ENCODE peak calls at places on chromosomes 5 and 9, in eight cellular contexts. C, X, M, N, A, U, G and T are unnamed samples.

GRCh38 chr5:74641778-74642542 is 1.4 kb upstream of the ENC1 start:
- DNase-seq in C (no peak), X (peak; percentile 85), M (no peak), N (peak; percentile 19), A (peak; percentile 91), U (peak; percentile 90), G (peak; percentile 88), T (peak; percentile 42)

GRCh38 chr5:121257621-121258020 is 594.1 kb upstream of the FTMT start:
- DNase-seq in C (no peak), X (no peak), M (no peak), N (no peak), A (no peak), U (no peak), G (no peak), T (no peak)

GRCh38 chr9:68685770-68686169 is 19.3 kb upstream of the PIP5K1B start:
- DNase-seq in C (no peak), X (no peak), M (no peak), N (peak; percentile 47), A (no peak), U (peak; percentile 72), G (peak; percentile 38), T (no peak)

GRCh38 chr5:126544087-126544740 is 50.8 kb downstream of the ALDH7A1 start:
- DNase-seq in C (no peak), X (peak; percentile 53), M (no peak), N (peak; percentile 26), A (peak; percentile 64), U (peak; percentile 36), G (peak; percentile 60), T (no peak)

GRCh38 chr9:109466623-109467590 is 31.2 kb downstream of the PTPN3 start:
- DNase-seq in C (no peak), X (no peak), M (no peak), N (no peak), A (peak; percentile 10), U (no peak), G (peak; percentile 92), T (no peak)

GRCh38 chr5:141753971-141754713 is 72.1 kb upstream of the ARAP3 start:
- DNase-seq in C (no peak), X (peak; percentile 57), M (no peak), N (peak; percentile 10), A (peak; percentile 68), U (peak; percentile 18), G (peak; percentile 82), T (no peak)

GRCh38 chr9:18785604-18786003 is 247.4 kb downstream of the SAXO1 start:
- DNase-seq in C (no peak), X (no peak), M (no peak), N (no peak), A (no peak), U (no peak), G (no peak), T (no peak)

GRCh38 chr5:113224605-113225065 is 210.2 kb downstream of the TSSK1B start:
- DNase-seq in C (no peak), X (peak; percentile 4), M (no peak), N (no peak), A (peak; percentile 32), U (no peak), G (no peak), T (no peak)

GRCh38 chr9:75176037-75176436 is 87.7 kb downstream of the OSTF1 start:
- DNase-seq in C (no peak), X (no peak), M (no peak), N (no peak), A (no peak), U (no peak), G (no peak), T (no peak)

GRCh38 chr9:108467653-108468324 is 388.0 kb downstream of the ACTL7B start:
- DNase-seq in C (no peak), X (peak; percentile 75), M (no peak), N (no peak), A (peak; percentile 80), U (peak; percentile 11), G (no peak), T (no peak)

GRCh38 chr5:1409386-1410110 is 35.7 kb downstream of the SLC6A3 start:
- DNase-seq in C (no peak), X (peak; percentile 24), M (no peak), N (no peak), A (peak; percentile 54), U (no peak), G (peak; percentile 38), T (no peak)

GRCh38 chr5:72955143-72955767 is 586 bp upstream of the FCHO2 start:
- DNase-seq in C (peak; percentile 18), X (no peak), M (no peak), N (no peak), A (peak; percentile 82), U (peak; percentile 82), G (no peak), T (no peak)

GRCh38 chr5:153699035-153699434 is 208.6 kb downstream of the GRIA1 start:
- DNase-seq in C (no peak), X (peak; percentile 19), M (no peak), N (no peak), A (peak; percentile 35), U (no peak), G (peak; percentile 20), T (no peak)

GRCh38 chr9:127185931-127186781 is 63.7 kb upstream of the ANGPTL2 start:
- DNase-seq in C (peak; percentile 90), X (peak; percentile 97), M (no peak), N (no peak), A (peak; percentile 97), U (no peak), G (no peak), T (peak; percentile 68)

GRCh38 chr5:56440871-56441740 is 208.0 kb upstream of the ANKRD55 start:
- DNase-seq in C (peak; percentile 9), X (peak; percentile 90), M (peak; percentile 66), N (no peak), A (peak; percentile 62), U (peak; percentile 5), G (peak; percentile 95), T (no peak)